ENCODE peak calls at places on chromosomes 6 and 20, in nine cellular contexts. B, Z, F, P, W, R, S, H and E are unnamed samples.

GRCh38 chr6:43274916-43275597 is 23.0 kb upstream of the SLC22A7 start:
- DNase-seq in S (peak), H (no peak), R (no peak), B (no peak), P (no peak), Z (no peak), W (no peak), F (no peak), E (no peak)

GRCh38 chr6:38043259-38043753 is 223.8 kb downstream of the ZFAND3 start:
- DNase-seq in B (no peak), P (no peak), R (no peak), S (no peak), W (no peak), Z (no peak), F (no peak), H (no peak), E (no peak)

GRCh38 chr20:49384437-49385434 is 97.7 kb downstream of the KCNB1 start:
- DNase-seq in P (no peak), Z (peak), R (peak), H (peak), F (peak), W (peak), B (no peak), S (peak), E (peak)

GRCh38 chr6:135281907-135282306 is 100.8 kb downstream of the MYB start:
- DNase-seq in W (no peak), Z (no peak), B (no peak), R (no peak), S (no peak), H (no peak), P (no peak), F (no peak), E (no peak)

GRCh38 chr6:166507380-166507779 is 79.1 kb downstream of the RAMACL start:
- DNase-seq in Z (no peak), B (no peak), W (no peak), H (no peak), F (no peak), S (no peak), R (no peak), P (no peak), E (no peak)

GRCh38 chr6:169288591-169288990 is 34.9 kb upstream of the THBS2 start:
- DNase-seq in R (no peak), F (no peak), S (peak), B (peak), P (no peak), Z (no peak), W (peak), H (peak), E (no peak)

GRCh38 chr6:139568157-139568955 is 193.9 kb upstream of the CITED2 start:
- DNase-seq in W (no peak), R (no peak), B (peak), S (peak), F (no peak), P (no peak), Z (no peak), H (no peak), E (no peak)

GRCh38 chr20:46930940-46931339 is 36.3 kb downstream of the EYA2 start:
- DNase-seq in Z (no peak), W (no peak), R (no peak), S (peak), B (no peak), F (no peak), P (no peak), H (no peak), E (no peak)

GRCh38 chr6:101534821-101535220 is 141.3 kb downstream of the GRIK2 start:
- DNase-seq in Z (peak), W (no peak), B (no peak), F (no peak), P (no peak), S (peak), R (no peak), H (no peak), E (peak)

GRCh38 chr20:41249781-41250281 is 67.7 kb downstream of the ZHX3 start:
- DNase-seq in S (peak), W (no peak), R (no peak), Z (peak), H (peak), F (peak), P (no peak), B (peak), E (peak)

GRCh38 chr20:39706089-39706721 is 744.1 kb downstream of the DHX35 start:
- DNase-seq in P (no peak), F (no peak), H (no peak), Z (no peak), R (no peak), S (no peak), W (peak), B (peak), E (no peak)

GRCh38 chr20:58038123-58038654 is 190.3 kb downstream of the ANKRD60 start:
- DNase-seq in Z (no peak), F (no peak), H (no peak), B (no peak), W (no peak), P (no peak), S (no peak), R (no peak), E (no peak)

GRCh38 chr6:149059557-149059956 is 258.0 kb upstream of the TAB2 start:
- DNase-seq in S (no peak), F (no peak), H (no peak), Z (no peak), R (no peak), B (no peak), P (no peak), W (no peak), E (no peak)

GRCh38 chr6:170449231-170449630 is 103.9 kb downstream of the PSMB1 start:
- DNase-seq in H (no peak), W (no peak), S (peak), R (no peak), F (no peak), B (peak), Z (no peak), P (no peak), E (no peak)

GRCh38 chr20:51767867-51768758 is at the start of gene ATP9A:
- DNase-seq in F (peak), P (no peak), Z (no peak), R (no peak), W (peak), S (peak), H (no peak), B (peak), E (peak)

GRCh38 chr6:149951626-149952025 is 9.8 kb downstream of the ULBP2 start:
- DNase-seq in Z (no peak), W (no peak), B (no peak), R (no peak), P (no peak), H (no peak), F (no peak), S (no peak), E (no peak)

GRCh38 chr6:126182650-126183311 is 157.1 kb upstream of the CENPW start:
- DNase-seq in B (peak), R (no peak), H (peak), S (no peak), W (no peak), P (no peak), F (no peak), Z (no peak), E (no peak)

GRCh38 chr6:163573503-163574179 is 159.1 kb downstream of the QKI start:
- DNase-seq in S (no peak), H (no peak), B (no peak), W (no peak), Z (no peak), P (no peak), F (no peak), R (no peak), E (no peak)

GRCh38 chr20:18983796-18984195 is 170.2 kb downstream of the SCP2D1 start:
- DNase-seq in H (no peak), S (no peak), B (no peak), R (no peak), F (no peak), Z (no peak), W (no peak), P (no peak), E (no peak)